ENCODE peak calls at places on chromosome 10, in seven cellular contexts. One of them, this sample, is unnamed.

GRCh38 chr10:133442191-133442966 is 11.4 kb upstream of the SCART1 start:
- DNase-seq in fibroblast of lung: no peak
- DNase-seq in glutamatergic neuron: no peak
- DNase-seq in GM10248: no peak
- DNase-seq in stomach: peak
- DNase-seq in heart right ventricle: no peak
- DNase-seq in neural crest cell: no peak
- DNase-seq in this sample: peak

GRCh38 chr10:118615888-118616287 is 20.4 kb upstream of the PRLHR start:
- DNase-seq in heart right ventricle: no peak
- DNase-seq in neural crest cell: no peak
- DNase-seq in glutamatergic neuron: no peak
- DNase-seq in stomach: no peak
- DNase-seq in fibroblast of lung: no peak
- DNase-seq in GM10248: no peak
- DNase-seq in this sample: no peak

GRCh38 chr10:68560916-68561691 is 967 bp downstream of the TET1 start:
- DNase-seq in neural crest cell: peak
- DNase-seq in stomach: no peak
- DNase-seq in GM10248: peak
- DNase-seq in heart right ventricle: peak
- DNase-seq in glutamatergic neuron: peak
- DNase-seq in fibroblast of lung: no peak
- DNase-seq in this sample: no peak

GRCh38 chr10:35421553-35422178 is 85.4 kb downstream of the CCNY start:
- DNase-seq in GM10248: no peak
- DNase-seq in fibroblast of lung: peak
- DNase-seq in heart right ventricle: no peak
- DNase-seq in neural crest cell: no peak
- DNase-seq in stomach: no peak
- DNase-seq in glutamatergic neuron: no peak
- DNase-seq in this sample: no peak

GRCh38 chr10:78408671-78409472 is 375.2 kb downstream of the RPS24 start:
- DNase-seq in GM10248: no peak
- DNase-seq in neural crest cell: no peak
- DNase-seq in fibroblast of lung: peak
- DNase-seq in stomach: peak
- DNase-seq in glutamatergic neuron: no peak
- DNase-seq in heart right ventricle: peak
- DNase-seq in this sample: no peak

GRCh38 chr10:132711618-132712051 is 74.3 kb downstream of the NKX6-2 start:
- DNase-seq in GM10248: no peak
- DNase-seq in heart right ventricle: no peak
- DNase-seq in stomach: no peak
- DNase-seq in glutamatergic neuron: no peak
- DNase-seq in fibroblast of lung: no peak
- DNase-seq in neural crest cell: no peak
- DNase-seq in this sample: no peak

GRCh38 chr10:132485391-132485790 is 52.2 kb upstream of the INPP5A start:
- DNase-seq in stomach: no peak
- DNase-seq in GM10248: no peak
- DNase-seq in fibroblast of lung: no peak
- DNase-seq in glutamatergic neuron: no peak
- DNase-seq in heart right ventricle: no peak
- DNase-seq in neural crest cell: no peak
- DNase-seq in this sample: no peak

GRCh38 chr10:11472158-11472753 is 139.2 kb downstream of the USP6NL start:
- DNase-seq in heart right ventricle: peak
- DNase-seq in fibroblast of lung: peak
- DNase-seq in glutamatergic neuron: peak
- DNase-seq in stomach: peak
- DNase-seq in neural crest cell: peak
- DNase-seq in GM10248: peak
- DNase-seq in this sample: peak

GRCh38 chr10:1735562-1735961 is 1.8 kb downstream of the ADARB2 start:
- DNase-seq in neural crest cell: no peak
- DNase-seq in GM10248: no peak
- DNase-seq in fibroblast of lung: no peak
- DNase-seq in glutamatergic neuron: no peak
- DNase-seq in heart right ventricle: no peak
- DNase-seq in stomach: no peak
- DNase-seq in this sample: no peak

GRCh38 chr10:21528452-21529235 is 3.2 kb upstream of the SKIDA1 start:
- DNase-seq in glutamatergic neuron: no peak
- DNase-seq in stomach: no peak
- DNase-seq in heart right ventricle: no peak
- DNase-seq in fibroblast of lung: peak
- DNase-seq in GM10248: no peak
- DNase-seq in neural crest cell: no peak
- DNase-seq in this sample: no peak

GRCh38 chr10:133273534-133274143 is 3.0 kb downstream of the ADAM8 start:
- DNase-seq in fibroblast of lung: no peak
- DNase-seq in glutamatergic neuron: no peak
- DNase-seq in stomach: no peak
- DNase-seq in neural crest cell: no peak
- DNase-seq in GM10248: no peak
- DNase-seq in heart right ventricle: no peak
- DNase-seq in this sample: no peak

GRCh38 chr10:118373786-118374185 is 31.7 kb upstream of the FAM204A start:
- DNase-seq in fibroblast of lung: peak
- DNase-seq in glutamatergic neuron: no peak
- DNase-seq in neural crest cell: no peak
- DNase-seq in stomach: no peak
- DNase-seq in GM10248: no peak
- DNase-seq in heart right ventricle: no peak
- DNase-seq in this sample: no peak

GRCh38 chr10:103884681-103885139 is 29.3 kb upstream of the SH3PXD2A start:
- DNase-seq in stomach: no peak
- DNase-seq in heart right ventricle: peak
- DNase-seq in neural crest cell: peak
- DNase-seq in GM10248: peak
- DNase-seq in glutamatergic neuron: no peak
- DNase-seq in fibroblast of lung: peak
- DNase-seq in this sample: no peak

GRCh38 chr10:75911426-75911825 is 480.0 kb downstream of the LRMDA start:
- DNase-seq in GM10248: no peak
- DNase-seq in heart right ventricle: no peak
- DNase-seq in glutamatergic neuron: no peak
- DNase-seq in stomach: no peak
- DNase-seq in neural crest cell: no peak
- DNase-seq in fibroblast of lung: no peak
- DNase-seq in this sample: no peak

GRCh38 chr10:78727728-78728127 is 341.0 kb upstream of the ZMIZ1 start:
- DNase-seq in glutamatergic neuron: no peak
- DNase-seq in stomach: no peak
- DNase-seq in neural crest cell: no peak
- DNase-seq in heart right ventricle: peak
- DNase-seq in GM10248: no peak
- DNase-seq in fibroblast of lung: no peak
- DNase-seq in this sample: no peak

GRCh38 chr10:71252195-71252594 is 39.8 kb downstream of the UNC5B start:
- DNase-seq in glutamatergic neuron: no peak
- DNase-seq in stomach: peak
- DNase-seq in neural crest cell: no peak
- DNase-seq in heart right ventricle: no peak
- DNase-seq in GM10248: no peak
- DNase-seq in fibroblast of lung: no peak
- DNase-seq in this sample: no peak

GRCh38 chr10:74011762-74012161 is 13.8 kb downstream of the VCL start:
- DNase-seq in neural crest cell: no peak
- DNase-seq in heart right ventricle: peak
- DNase-seq in glutamatergic neuron: no peak
- DNase-seq in fibroblast of lung: peak
- DNase-seq in stomach: no peak
- DNase-seq in GM10248: no peak
- DNase-seq in this sample: no peak

GRCh38 chr10:46229144-46229563 is 57.6 kb upstream of the ANTXRL start:
- DNase-seq in GM10248: no peak
- DNase-seq in glutamatergic neuron: peak
- DNase-seq in stomach: peak
- DNase-seq in heart right ventricle: no peak
- DNase-seq in neural crest cell: peak
- DNase-seq in fibroblast of lung: no peak
- DNase-seq in this sample: peak

GRCh38 chr10:75508239-75508813 is 76.9 kb downstream of the LRMDA start:
- DNase-seq in stomach: no peak
- DNase-seq in heart right ventricle: no peak
- DNase-seq in fibroblast of lung: peak
- DNase-seq in neural crest cell: no peak
- DNase-seq in glutamatergic neuron: no peak
- DNase-seq in GM10248: no peak
- DNase-seq in this sample: no peak

GRCh38 chr10:106573106-106573505 is 591.4 kb downstream of the SORCS1 start:
- DNase-seq in neural crest cell: no peak
- DNase-seq in GM10248: no peak
- DNase-seq in fibroblast of lung: peak
- DNase-seq in glutamatergic neuron: no peak
- DNase-seq in heart right ventricle: no peak
- DNase-seq in stomach: no peak
- DNase-seq in this sample: no peak

GRCh38 chr10:77919713-77920108 is 6.8 kb downstream of the DLG5 start:
- DNase-seq in fibroblast of lung: peak
- DNase-seq in neural crest cell: no peak
- DNase-seq in GM10248: no peak
- DNase-seq in stomach: no peak
- DNase-seq in glutamatergic neuron: no peak
- DNase-seq in heart right ventricle: no peak
- DNase-seq in this sample: no peak

GRCh38 chr10:50631052-50631451 is 7.3 kb upstream of the SGMS1 start:
- DNase-seq in stomach: no peak
- DNase-seq in heart right ventricle: no peak
- DNase-seq in GM10248: no peak
- DNase-seq in fibroblast of lung: no peak
- DNase-seq in glutamatergic neuron: no peak
- DNase-seq in neural crest cell: no peak
- DNase-seq in this sample: no peak

GRCh38 chr10:93063217-93063976 is 2.8 kb downstream of the CYP26C1 start:
- DNase-seq in neural crest cell: no peak
- DNase-seq in GM10248: peak
- DNase-seq in heart right ventricle: no peak
- DNase-seq in fibroblast of lung: no peak
- DNase-seq in stomach: no peak
- DNase-seq in glutamatergic neuron: no peak
- DNase-seq in this sample: no peak

GRCh38 chr10:5684971-5685763 is 529 bp downstream of the TASOR2 start:
- DNase-seq in glutamatergic neuron: peak
- DNase-seq in heart right ventricle: peak
- DNase-seq in fibroblast of lung: peak
- DNase-seq in GM10248: peak
- DNase-seq in neural crest cell: peak
- DNase-seq in stomach: peak
- DNase-seq in this sample: peak

GRCh38 chr10:47277352-47278151 is 22.4 kb upstream of the GDF10 start:
- DNase-seq in neural crest cell: no peak
- DNase-seq in fibroblast of lung: no peak
- DNase-seq in glutamatergic neuron: no peak
- DNase-seq in heart right ventricle: no peak
- DNase-seq in GM10248: no peak
- DNase-seq in stomach: no peak
- DNase-seq in this sample: peak

GRCh38 chr10:131082991-131083465 is 228.5 kb downstream of the TCERG1L start:
- DNase-seq in GM10248: no peak
- DNase-seq in heart right ventricle: no peak
- DNase-seq in neural crest cell: no peak
- DNase-seq in glutamatergic neuron: no peak
- DNase-seq in fibroblast of lung: no peak
- DNase-seq in stomach: no peak
- DNase-seq in this sample: peak

GRCh38 chr10:87861566-87861952 is 1.8 kb downstream of the KLLN start:
- DNase-seq in heart right ventricle: peak
- DNase-seq in glutamatergic neuron: peak
- DNase-seq in neural crest cell: no peak
- DNase-seq in GM10248: peak
- DNase-seq in stomach: peak
- DNase-seq in fibroblast of lung: peak
- DNase-seq in this sample: peak

GRCh38 chr10:36725581-36726520 is 399.5 kb upstream of the ANKRD30A start:
- DNase-seq in stomach: no peak
- DNase-seq in neural crest cell: no peak
- DNase-seq in GM10248: no peak
- DNase-seq in fibroblast of lung: peak
- DNase-seq in glutamatergic neuron: peak
- DNase-seq in heart right ventricle: peak
- DNase-seq in this sample: no peak
- TF ChIP-seq CTCF in stomach: no peak
- TF ChIP-seq CTCF in neural crest cell: peak
- TF ChIP-seq CTCF in GM10248: peak
- TF ChIP-seq CTCF in fibroblast of lung: peak
- TF ChIP-seq CTCF in glutamatergic neuron: peak
- TF ChIP-seq CTCF in heart right ventricle: peak
- TF ChIP-seq CTCF in this sample: no peak

GRCh38 chr10:115171392-115171960 is 78.3 kb downstream of the ATRNL1 start:
- DNase-seq in stomach: no peak
- DNase-seq in neural crest cell: no peak
- DNase-seq in GM10248: no peak
- DNase-seq in fibroblast of lung: peak
- DNase-seq in glutamatergic neuron: no peak
- DNase-seq in heart right ventricle: no peak
- DNase-seq in this sample: no peak
- TF ChIP-seq CTCF in stomach: no peak
- TF ChIP-seq CTCF in neural crest cell: peak
- TF ChIP-seq CTCF in GM10248: peak
- TF ChIP-seq CTCF in fibroblast of lung: no peak
- TF ChIP-seq CTCF in glutamatergic neuron: peak
- TF ChIP-seq CTCF in heart right ventricle: peak
- TF ChIP-seq CTCF in this sample: peak

DNA sequence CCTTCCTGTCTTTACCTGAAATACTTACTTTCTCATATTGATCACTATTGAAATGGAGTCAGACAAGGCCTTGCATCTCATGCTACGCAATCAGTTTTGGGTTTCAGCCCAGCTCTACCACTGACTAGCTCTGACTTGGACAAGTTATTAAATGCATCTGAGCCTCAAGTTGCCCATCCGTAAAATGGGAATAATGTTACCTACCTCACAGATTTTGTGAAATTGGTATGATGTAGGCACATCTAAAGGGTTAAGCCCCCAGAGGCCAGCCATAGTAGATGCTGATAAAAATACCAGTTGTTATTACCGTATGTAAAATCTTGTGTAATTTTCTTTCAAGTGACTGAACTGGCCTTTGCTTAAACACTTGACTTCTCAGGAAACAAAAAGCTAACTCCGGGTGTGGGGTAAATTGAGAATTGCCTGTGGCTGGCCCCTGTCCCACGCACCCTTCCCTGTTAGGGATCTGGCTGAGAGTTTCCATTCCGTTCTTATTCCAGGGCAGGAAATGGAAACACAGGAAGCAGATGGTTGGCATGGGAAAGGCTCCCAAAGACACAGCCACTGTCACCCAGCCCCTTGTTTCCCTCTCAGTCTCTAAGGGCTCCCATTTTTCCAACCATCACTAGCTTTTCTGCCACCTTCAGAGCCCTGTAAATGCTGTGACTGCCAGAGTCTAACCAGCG is 7.6 kb downstream of the DUSP5 start:
- DNase-seq in heart right ventricle: no peak
- DNase-seq in stomach: no peak
- DNase-seq in GM10248: no peak
- DNase-seq in neural crest cell: no peak
- DNase-seq in fibroblast of lung: no peak
- DNase-seq in glutamatergic neuron: no peak
- DNase-seq in this sample: no peak
- TF ChIP-seq CTCF in heart right ventricle: no peak
- TF ChIP-seq CTCF in stomach: no peak
- TF ChIP-seq CTCF in GM10248: no peak
- TF ChIP-seq CTCF in neural crest cell: no peak
- TF ChIP-seq CTCF in fibroblast of lung: no peak
- TF ChIP-seq CTCF in glutamatergic neuron: no peak
- TF ChIP-seq CTCF in this sample: no peak

GRCh38 chr10:16545126-16545736 is 23.6 kb upstream of the C1QL3 start:
- DNase-seq in glutamatergic neuron: no peak
- DNase-seq in GM10248: peak
- DNase-seq in fibroblast of lung: peak
- DNase-seq in neural crest cell: no peak
- DNase-seq in heart right ventricle: no peak
- DNase-seq in stomach: no peak
- DNase-seq in this sample: peak
- TF ChIP-seq CTCF in glutamatergic neuron: peak
- TF ChIP-seq CTCF in GM10248: peak
- TF ChIP-seq CTCF in fibroblast of lung: peak
- TF ChIP-seq CTCF in neural crest cell: peak
- TF ChIP-seq CTCF in heart right ventricle: peak
- TF ChIP-seq CTCF in stomach: no peak
- TF ChIP-seq CTCF in this sample: peak

This sample was measured in activated CD8-positive, alpha-beta T cell treated with anti-CD3 and anti-CD28 coated beads for 36 hours.